ENCODE peak calls at places on chromosomes 16 and 17, in seven cellular contexts. One of them, this sample, is unnamed.

GRCh38 chr16:84198401-84198800 is 7.4 kb downstream of the ADAD2 start:
- DNase-seq in GM12878: no peak
- DNase-seq in HepG2: no peak
- DNase-seq in K562: no peak
- DNase-seq in HCT116: no peak
- DNase-seq in H1: no peak
- DNase-seq in SK-N-SH: no peak
- DNase-seq in this sample: no peak

GRCh38 chr16:2513405-2514332 is at the start of gene ATP6V0C:
- DNase-seq in HCT116: peak
- DNase-seq in GM12878: peak
- DNase-seq in K562: peak
- DNase-seq in HepG2: peak
- DNase-seq in SK-N-SH: peak
- DNase-seq in H1: peak
- DNase-seq in this sample: peak

GRCh38 chr16:68908000-68908313 is 64.6 kb downstream of the TANGO6 start:
- DNase-seq in HCT116: no peak
- DNase-seq in SK-N-SH: no peak
- DNase-seq in K562: no peak
- DNase-seq in H1: no peak
- DNase-seq in GM12878: no peak
- DNase-seq in HepG2: no peak
- DNase-seq in this sample: no peak

GRCh38 chr16:9061358-9061813 is 30.1 kb upstream of the HAPSTR1 start:
- DNase-seq in HepG2: no peak
- DNase-seq in K562: no peak
- DNase-seq in GM12878: no peak
- DNase-seq in SK-N-SH: peak
- DNase-seq in H1: no peak
- DNase-seq in HCT116: no peak
- DNase-seq in this sample: peak

GRCh38 chr17:77110006-77110374 is 30.8 kb upstream of the SEC14L1 start:
- DNase-seq in H1: no peak
- DNase-seq in K562: no peak
- DNase-seq in SK-N-SH: no peak
- DNase-seq in HepG2: no peak
- DNase-seq in HCT116: no peak
- DNase-seq in GM12878: peak
- DNase-seq in this sample: no peak

GRCh38 chr16:10971560-10971961 is 27.2 kb downstream of the CLEC16A start:
- DNase-seq in K562: peak
- DNase-seq in SK-N-SH: peak
- DNase-seq in HCT116: peak
- DNase-seq in GM12878: no peak
- DNase-seq in H1: no peak
- DNase-seq in HepG2: peak
- DNase-seq in this sample: peak

GRCh38 chr16:86027366-86028126 is 128.6 kb downstream of the IRF8 start:
- DNase-seq in HepG2: no peak
- DNase-seq in SK-N-SH: no peak
- DNase-seq in H1: no peak
- DNase-seq in GM12878: no peak
- DNase-seq in K562: no peak
- DNase-seq in HCT116: no peak
- DNase-seq in this sample: no peak

GRCh38 chr16:24499193-24499814 is 40.1 kb upstream of the RBBP6 start:
- DNase-seq in K562: peak
- DNase-seq in HCT116: peak
- DNase-seq in H1: peak
- DNase-seq in GM12878: no peak
- DNase-seq in SK-N-SH: peak
- DNase-seq in HepG2: peak
- DNase-seq in this sample: no peak

GRCh38 chr16:17271687-17272086 is 199.1 kb downstream of the XYLT1 start:
- DNase-seq in H1: no peak
- DNase-seq in GM12878: no peak
- DNase-seq in K562: no peak
- DNase-seq in HCT116: no peak
- DNase-seq in HepG2: no peak
- DNase-seq in SK-N-SH: peak
- DNase-seq in this sample: no peak

GRCh38 chr17:50457621-50458020 is 11.1 kb downstream of the CHAD start:
- DNase-seq in SK-N-SH: no peak
- DNase-seq in HCT116: no peak
- DNase-seq in H1: no peak
- DNase-seq in HepG2: no peak
- DNase-seq in GM12878: no peak
- DNase-seq in K562: no peak
- DNase-seq in this sample: no peak

GRCh38 chr17:1783834-1784611 is 22.2 kb downstream of the SERPINF1 start:
- DNase-seq in HepG2: peak
- DNase-seq in K562: peak
- DNase-seq in HCT116: peak
- DNase-seq in H1: no peak
- DNase-seq in SK-N-SH: peak
- DNase-seq in GM12878: no peak
- DNase-seq in this sample: peak

DNA sequence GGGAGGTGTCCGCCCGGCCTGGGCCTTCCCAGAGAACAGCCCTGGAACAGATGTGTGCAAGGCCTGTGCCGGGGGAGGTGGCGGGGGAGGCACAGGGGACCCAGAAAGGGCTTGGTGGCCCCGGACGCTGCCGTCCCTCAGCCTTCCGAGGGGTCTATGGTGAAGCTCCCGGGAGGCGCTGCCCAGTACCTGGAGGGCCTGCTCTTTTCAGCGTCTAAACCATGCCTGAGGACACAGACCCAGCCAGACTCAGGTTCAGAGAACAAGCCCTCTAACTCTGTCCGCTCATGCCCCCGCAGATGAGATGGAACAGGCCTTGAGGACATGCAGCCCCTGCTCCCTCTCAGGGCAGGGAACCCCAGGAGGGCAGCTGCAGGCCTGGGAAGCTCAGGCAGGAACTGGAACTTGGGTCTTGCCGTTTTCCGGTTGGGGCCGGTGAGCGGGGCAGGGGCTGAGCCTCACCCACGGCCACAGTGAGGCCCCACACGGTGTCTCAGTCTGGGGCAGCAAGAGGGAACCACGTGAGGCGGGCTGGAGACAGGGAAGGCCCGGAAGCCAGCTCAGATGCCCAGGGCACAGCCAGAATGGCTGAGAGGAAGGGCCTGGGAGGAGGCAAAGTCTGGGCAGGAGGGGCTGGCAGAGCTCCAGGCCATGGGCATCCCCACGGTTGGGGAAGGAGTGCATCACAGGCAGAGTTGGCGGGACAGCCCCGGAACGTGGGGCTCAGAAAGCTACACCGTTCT is 12.5 kb downstream of the SLC16A3 start:
- DNase-seq in HCT116: no peak
- DNase-seq in H1: no peak
- DNase-seq in K562: no peak
- DNase-seq in SK-N-SH: peak
- DNase-seq in HepG2: peak
- DNase-seq in GM12878: no peak
- DNase-seq in this sample: no peak
- TF ChIP-seq JUND in HCT116: peak
- TF ChIP-seq JUND in H1: no peak
- TF ChIP-seq JUND in K562: no peak
- TF ChIP-seq JUND in SK-N-SH: no peak
- TF ChIP-seq JUND in HepG2: peak
- TF ChIP-seq JUND in GM12878: no peak
- TF ChIP-seq JUND in this sample: no peak

GRCh38 chr17:36918260-36918691 is 19.0 kb upstream of the LHX1 start:
- DNase-seq in HCT116: peak
- DNase-seq in SK-N-SH: no peak
- DNase-seq in H1: no peak
- DNase-seq in GM12878: no peak
- DNase-seq in HepG2: no peak
- DNase-seq in K562: no peak
- DNase-seq in this sample: peak
- TF ChIP-seq JUND in HCT116: no peak
- TF ChIP-seq JUND in SK-N-SH: no peak
- TF ChIP-seq JUND in H1: no peak
- TF ChIP-seq JUND in GM12878: no peak
- TF ChIP-seq JUND in HepG2: no peak
- TF ChIP-seq JUND in K562: no peak
- TF ChIP-seq JUND in this sample: no peak

DNA sequence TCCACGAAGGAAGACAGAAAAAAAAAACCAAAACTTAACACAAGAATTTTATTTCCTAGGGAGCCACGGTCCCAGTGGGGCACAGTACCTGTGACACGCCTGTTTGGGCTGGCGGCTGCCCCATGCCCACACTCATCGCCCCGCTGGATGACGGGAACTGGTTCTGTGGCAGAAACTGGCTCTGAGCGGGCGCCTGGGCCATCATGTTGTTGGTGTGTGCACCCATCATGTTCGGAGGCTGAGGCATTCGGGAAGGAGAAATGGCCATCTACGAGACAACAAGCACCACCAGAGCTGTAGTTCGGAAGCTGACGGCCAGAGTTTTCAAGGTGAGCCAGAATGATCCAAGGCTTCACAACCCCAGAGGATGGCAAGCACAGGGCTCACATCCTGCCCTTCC is 56.3 kb upstream of the TRAP1 start:
- DNase-seq in SK-N-SH: no peak
- DNase-seq in HepG2: no peak
- DNase-seq in GM12878: no peak
- DNase-seq in HCT116: no peak
- DNase-seq in H1: no peak
- DNase-seq in K562: no peak
- DNase-seq in this sample: no peak
- TF ChIP-seq JUND in SK-N-SH: no peak
- TF ChIP-seq JUND in HepG2: no peak
- TF ChIP-seq JUND in GM12878: no peak
- TF ChIP-seq JUND in HCT116: no peak
- TF ChIP-seq JUND in H1: no peak
- TF ChIP-seq JUND in K562: no peak
- TF ChIP-seq JUND in this sample: no peak

DNA sequence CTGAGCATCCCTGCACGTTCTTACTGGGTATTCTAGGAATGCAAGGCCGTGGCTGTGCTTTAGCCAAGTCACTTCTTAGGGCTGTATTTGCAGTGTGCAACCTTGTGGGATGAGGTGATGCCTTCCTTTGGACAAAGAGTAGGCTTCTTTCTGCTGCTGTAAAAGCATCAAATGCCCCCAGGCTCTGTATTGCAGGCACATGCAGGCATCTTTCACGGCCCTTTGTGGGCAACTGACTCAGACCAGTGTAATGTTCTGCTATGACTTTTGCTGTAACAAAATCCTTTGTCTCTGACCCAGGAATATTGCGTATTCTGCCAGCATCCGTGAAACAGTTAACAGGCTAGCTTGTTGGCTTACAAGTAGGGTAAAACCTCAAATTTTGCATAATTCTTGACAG is 30.9 kb upstream of the GCSH start:
- DNase-seq in H1: no peak
- DNase-seq in GM12878: no peak
- DNase-seq in SK-N-SH: no peak
- DNase-seq in HCT116: no peak
- DNase-seq in K562: no peak
- DNase-seq in HepG2: no peak
- DNase-seq in this sample: no peak
- TF ChIP-seq JUND in H1: no peak
- TF ChIP-seq JUND in GM12878: no peak
- TF ChIP-seq JUND in SK-N-SH: no peak
- TF ChIP-seq JUND in HCT116: no peak
- TF ChIP-seq JUND in K562: no peak
- TF ChIP-seq JUND in HepG2: no peak
- TF ChIP-seq JUND in this sample: no peak

DNA sequence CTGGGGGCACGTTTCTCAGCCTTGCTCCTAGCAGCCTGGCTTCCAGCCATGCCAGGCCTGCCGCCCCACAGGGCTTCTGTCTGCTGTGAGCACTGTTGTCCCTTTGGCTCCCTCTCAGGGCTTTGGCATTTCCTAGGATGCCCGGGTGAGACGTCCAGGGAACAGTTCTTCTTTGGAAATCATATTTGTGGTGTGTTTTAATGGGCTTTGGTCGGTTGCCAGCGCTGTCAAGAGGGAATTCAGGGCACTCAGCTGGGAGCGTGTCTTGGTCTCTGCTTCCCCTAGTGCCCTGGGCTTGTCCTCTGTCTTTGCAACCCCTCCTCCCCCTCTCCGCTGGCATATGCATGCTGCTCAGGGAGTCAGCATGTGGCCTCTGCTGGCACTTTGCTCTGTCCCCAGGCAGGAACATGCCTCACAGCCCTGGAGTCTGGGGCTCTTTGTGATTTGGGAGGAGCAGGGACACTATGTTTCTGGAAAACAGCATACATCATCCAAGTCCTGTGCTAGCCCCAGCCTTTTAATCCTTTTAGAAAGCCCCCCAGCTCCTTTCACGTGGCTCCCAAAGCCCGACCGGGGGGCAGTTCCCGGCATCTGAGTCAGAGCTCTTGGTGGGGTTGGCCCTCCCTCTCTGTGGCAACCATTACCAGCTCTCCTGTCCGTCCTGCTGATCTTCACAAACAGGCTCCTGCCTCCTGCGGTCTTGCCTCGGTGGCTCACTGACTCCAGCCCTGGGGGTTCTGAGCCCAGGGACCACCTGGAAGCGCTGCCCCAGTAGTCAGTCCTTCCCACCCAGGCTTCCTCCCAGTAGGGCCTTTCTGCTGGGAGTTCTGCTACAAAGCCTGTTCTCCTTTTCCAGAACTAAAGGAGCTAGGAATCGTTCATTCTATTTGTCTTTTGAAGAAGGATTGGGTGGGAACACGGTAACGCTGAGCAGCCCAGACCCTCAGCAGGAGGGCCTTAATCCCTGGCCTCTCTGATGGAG is 26.7 kb downstream of the SAP30BP start:
- DNase-seq in GM12878: no peak
- DNase-seq in K562: no peak
- DNase-seq in HCT116: peak
- DNase-seq in H1: no peak
- DNase-seq in SK-N-SH: peak
- DNase-seq in HepG2: no peak
- DNase-seq in this sample: no peak
- TF ChIP-seq JUND in GM12878: no peak
- TF ChIP-seq JUND in K562: no peak
- TF ChIP-seq JUND in HCT116: peak
- TF ChIP-seq JUND in H1: no peak
- TF ChIP-seq JUND in SK-N-SH: peak
- TF ChIP-seq JUND in HepG2: no peak
- TF ChIP-seq JUND in this sample: no peak

GRCh38 chr17:16491703-16492612 is at the start of gene LRRC75A:
- DNase-seq in HCT116: no peak
- DNase-seq in K562: peak
- DNase-seq in HepG2: no peak
- DNase-seq in GM12878: no peak
- DNase-seq in H1: peak
- DNase-seq in SK-N-SH: peak
- DNase-seq in this sample: peak
- TF ChIP-seq JUND in HCT116: no peak
- TF ChIP-seq JUND in K562: no peak
- TF ChIP-seq JUND in HepG2: no peak
- TF ChIP-seq JUND in GM12878: no peak
- TF ChIP-seq JUND in H1: no peak
- TF ChIP-seq JUND in SK-N-SH: no peak
- TF ChIP-seq JUND in this sample: no peak

DNA sequence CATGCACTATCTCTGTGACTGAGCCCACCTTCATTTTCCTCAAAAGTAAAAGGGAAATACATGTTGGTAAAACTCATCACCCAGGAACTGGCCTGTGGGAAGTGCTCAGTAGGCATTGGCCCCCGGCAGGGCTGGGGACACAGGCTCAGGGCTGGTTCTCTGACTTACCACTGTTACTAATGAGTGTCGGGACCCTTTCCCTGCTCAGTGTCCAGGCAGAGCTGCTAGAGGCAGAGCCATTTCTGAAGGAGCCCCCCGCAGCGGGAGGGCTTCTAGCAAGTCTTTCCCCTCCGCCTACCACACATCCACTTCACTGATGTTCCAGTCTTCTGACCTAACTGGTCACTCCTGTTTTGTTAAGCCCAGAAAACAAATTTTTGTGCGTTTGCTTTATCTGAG is 1.7 kb upstream of the PEMT start:
- DNase-seq in K562: no peak
- DNase-seq in HepG2: no peak
- DNase-seq in HCT116: no peak
- DNase-seq in SK-N-SH: no peak
- DNase-seq in GM12878: no peak
- DNase-seq in H1: no peak
- DNase-seq in this sample: no peak
- TF ChIP-seq JUND in K562: no peak
- TF ChIP-seq JUND in HepG2: no peak
- TF ChIP-seq JUND in HCT116: no peak
- TF ChIP-seq JUND in SK-N-SH: no peak
- TF ChIP-seq JUND in GM12878: no peak
- TF ChIP-seq JUND in H1: no peak
- TF ChIP-seq JUND in this sample: no peak